ENCODE peak calls at places on chromosome 19, in five cellular contexts. G is GM12865, C is T-helper 1 cell, D is RCC 7860, M is substantia nigra. E is an unnamed sample.

GRCh38 chr19:45146251-45146650 is 14.5 kb downstream of the NKPD1 start:
- DNase-seq in C (no peak), G (no peak), D (no peak), M (no peak), E (no peak)

GRCh38 chr19:6378036-6378435 is 2.3 kb upstream of the PSPN start:
- DNase-seq in D (peak; percentile 21), G (no peak), M (no peak), C (no peak), E (peak; percentile 68)

GRCh38 chr19:2567580-2567979 is 91.7 kb downstream of the GADD45B start:
- DNase-seq in D (no peak), M (no peak), C (no peak), G (no peak), E (peak; percentile 11)

GRCh38 chr19:42335971-42336370 is 10.5 kb downstream of the MEGF8 start:
- DNase-seq in M (no peak), D (no peak), C (no peak), G (no peak), E (no peak)

GRCh38 chr19:28289294-28290063 is 923.5 kb downstream of the UQCRFS1 start:
- DNase-seq in C (no peak), D (no peak), M (peak; percentile 62), G (no peak), E (peak; percentile 48)

GRCh38 chr19:4694211-4694987 is 24.3 kb upstream of the MYDGF start:
- DNase-seq in C (no peak), M (peak; percentile 79), G (no peak), D (peak; percentile 97), E (peak; percentile 82)

GRCh38 chr19:14407889-14408640 is 11.1 kb downstream of the DDX39A start:
- DNase-seq in C (peak; percentile 23), G (no peak), D (no peak), M (no peak), E (no peak)

GRCh38 chr19:54168174-54168917 is 4.6 kb downstream of the TMC4 start:
- DNase-seq in C (peak; percentile 80), D (peak; percentile 56), M (peak; percentile 85), G (peak; percentile 88), E (peak; percentile 83)

GRCh38 chr19:1324792-1325567 is 39.3 kb downstream of the EFNA2 start:
- DNase-seq in C (no peak), D (peak; percentile 48), G (no peak), M (peak; percentile 48), E (peak; percentile 78)

GRCh38 chr19:2129892-2130770 is 21.2 kb downstream of the AP3D1 start:
- DNase-seq in D (no peak), G (no peak), M (no peak), C (no peak), E (no peak)

GRCh38 chr19:49956113-49956491 is 4.9 kb downstream of the SIGLEC11 start:
- DNase-seq in D (no peak), M (no peak), C (no peak), G (no peak), E (no peak)

GRCh38 chr19:1954547-1954946 is 13.6 kb downstream of the CSNK1G2 start:
- DNase-seq in D (no peak), C (no peak), M (no peak), G (no peak), E (no peak)

GRCh38 chr19:40150170-40150569 is 41.1 kb upstream of the MAP3K10 start:
- DNase-seq in M (no peak), C (no peak), D (no peak), G (no peak), E (peak; percentile 18)

GRCh38 chr19:46475976-46476375 is 4.6 kb upstream of the PNMA8A start:
- DNase-seq in M (no peak), G (no peak), D (no peak), C (no peak), E (no peak)

GRCh38 chr19:7397687-7398086 is 49.0 kb downstream of the ARHGEF18 start:
- DNase-seq in M (no peak), D (peak; percentile 60), C (no peak), G (no peak), E (peak; percentile 96)

GRCh38 chr19:18440421-18440877 is 2.5 kb upstream of the ISYNA1 start:
- DNase-seq in C (no peak), M (no peak), G (peak; percentile 59), D (no peak), E (no peak)

GRCh38 chr19:15249912-15250634 is 17.8 kb upstream of the EPHX3 start:
- DNase-seq in G (no peak), C (no peak), D (no peak), M (no peak), E (peak; percentile 97)

GRCh38 chr19:1101337-1101698 is 2.5 kb upstream of the GPX4 start:
- DNase-seq in C (no peak), M (no peak), D (no peak), G (peak; percentile 63), E (peak; percentile 82)

GRCh38 chr19:18504886-18505610 is 16.8 kb downstream of the ELL start:
- DNase-seq in C (no peak), G (no peak), D (no peak), M (no peak), E (no peak)

GRCh38 chr19:6105444-6105843 is 4.9 kb downstream of the RFX2 start:
- DNase-seq in C (no peak), D (no peak), G (no peak), M (no peak), E (no peak)

GRCh38 chr19:3176715-3177501 is 1.7 kb upstream of the S1PR4 start:
- DNase-seq in M (no peak), D (peak; percentile 71), G (peak; percentile 64), C (peak; percentile 53), E (peak; percentile 55)

GRCh38 chr19:8363803-8364771 is at the start of gene ANGPTL4:
- DNase-seq in G (no peak), D (no peak), C (peak; percentile 16), M (peak; percentile 55), E (peak; percentile 91)

GRCh38 chr19:4197625-4198466 is 15.4 kb downstream of the ANKRD24 start:
- DNase-seq in M (no peak), D (no peak), G (no peak), C (no peak), E (no peak)

GRCh38 chr19:53388168-53388567 is 6.8 kb upstream of the ZNF765 start:
- DNase-seq in C (no peak), D (no peak), M (no peak), G (no peak), E (peak; percentile 32)

GRCh38 chr19:33291623-33292534 is 10.5 kb downstream of the CEBPA start:
- DNase-seq in C (no peak), G (no peak), D (no peak), M (no peak), E (no peak)

GRCh38 chr19:6712231-6712630 is 8.2 kb downstream of the C3 start:
- DNase-seq in D (no peak), G (no peak), C (no peak), M (no peak), E (no peak)

GRCh38 chr19:23071087-23071511 is 45.7 kb upstream of the ZNF730 start:
- DNase-seq in G (no peak), C (no peak), D (no peak), M (no peak), E (peak; percentile 29)

GRCh38 chr19:15324791-15325519 is 7.4 kb downstream of the BRD4 start:
- DNase-seq in D (no peak), M (no peak), C (no peak), G (no peak), E (no peak)

GRCh38 chr19:57240311-57241090 is at the start of gene ZNF805:
- DNase-seq in M (peak; percentile 92), D (peak; percentile 68), C (peak; percentile 92), G (peak; percentile 97), E (peak; percentile 90)

GRCh38 chr19:34135401-34135800 is 36.9 kb upstream of the LSM14A start:
- DNase-seq in D (no peak), G (no peak), M (no peak), C (no peak), E (peak; percentile 51)

GRCh38 chr19:19259741-19260140 is 13.4 kb downstream of the TM6SF2 start:
- DNase-seq in C (no peak), G (peak; percentile 56), M (no peak), D (no peak), E (peak; percentile 10)

GRCh38 chr19:39237200-39238184 is 7.3 kb downstream of the IFNL3 start:
- DNase-seq in M (no peak), D (no peak), C (peak; percentile 11), G (peak; percentile 83), E (no peak)

GRCh38 chr19:756232-756631 is 5.3 kb downstream of the MISP start:
- DNase-seq in M (no peak), G (peak; percentile 54), C (no peak), D (no peak), E (no peak)

GRCh38 chr19:17234911-17235617 is 9.0 kb downstream of the OCEL1 start:
- DNase-seq in M (no peak), G (peak; percentile 71), C (peak; percentile 40), D (no peak), E (peak; percentile 53)

GRCh38 chr19:919157-920050 is 2.3 kb downstream of the KISS1R start:
- DNase-seq in M (no peak), D (no peak), C (peak; percentile 49), G (peak; percentile 46), E (no peak)

GRCh38 chr19:23273594-23274412 is 23.6 kb upstream of the ZNF724 start:
- DNase-seq in C (peak; percentile 80), M (peak; percentile 92), G (peak; percentile 94), D (peak; percentile 63), E (peak; percentile 88)

GRCh38 chr19:53507523-53508442 is 30.2 kb upstream of the ZNF331 start:
- DNase-seq in D (no peak), G (peak; percentile 11), C (no peak), M (no peak), E (peak; percentile 6)

GRCh38 chr19:47518139-47518538 is 3.3 kb upstream of the NAPA start:
- DNase-seq in M (no peak), C (no peak), D (no peak), G (peak; percentile 96), E (no peak)